ENCODE peak calls at places on chromosome 19, in five cellular contexts. One of them, this sample, is unnamed.

GRCh38 chr19:2478756-2479555 is 3.0 kb downstream of the GADD45B start:
- DNase-seq in HepG2: no peak
- DNase-seq in K562: no peak
- DNase-seq in HCT116: no peak
- DNase-seq in GM12878: no peak
- DNase-seq in this sample: no peak

GRCh38 chr19:36009220-36009619 is 607 bp upstream of the SYNE4 start:
- DNase-seq in GM12878: no peak
- DNase-seq in HepG2: no peak
- DNase-seq in K562: no peak
- DNase-seq in HCT116: no peak
- DNase-seq in this sample: no peak

GRCh38 chr19:46975918-46976782 is 43.5 kb upstream of the NPAS1 start:
- DNase-seq in GM12878: no peak
- DNase-seq in HCT116: peak
- DNase-seq in HepG2: peak
- DNase-seq in K562: no peak
- DNase-seq in this sample: peak

GRCh38 chr19:38266070-38266469 is 1.7 kb downstream of the SPINT2 start:
- DNase-seq in HepG2: no peak
- DNase-seq in GM12878: no peak
- DNase-seq in K562: no peak
- DNase-seq in HCT116: no peak
- DNase-seq in this sample: no peak

GRCh38 chr19:3554254-3555083 is 2.9 kb downstream of the MFSD12 start:
- DNase-seq in HepG2: no peak
- DNase-seq in GM12878: no peak
- DNase-seq in K562: no peak
- DNase-seq in HCT116: no peak
- DNase-seq in this sample: no peak

GRCh38 chr19:10227215-10227971 is 3.7 kb downstream of the S1PR2 start:
- DNase-seq in GM12878: no peak
- DNase-seq in K562: peak
- DNase-seq in HepG2: no peak
- DNase-seq in HCT116: no peak
- DNase-seq in this sample: no peak

GRCh38 chr19:49421039-49421877 is 2.0 kb downstream of the PTH2 start:
- DNase-seq in HepG2: no peak
- DNase-seq in K562: peak
- DNase-seq in GM12878: no peak
- DNase-seq in HCT116: no peak
- DNase-seq in this sample: peak

GRCh38 chr19:54817670-54818536 is 1.6 kb downstream of the KIR3DL1 start:
- DNase-seq in HCT116: no peak
- DNase-seq in HepG2: no peak
- DNase-seq in GM12878: no peak
- DNase-seq in K562: no peak
- DNase-seq in this sample: no peak

GRCh38 chr19:35545001-35545854 is at the start of gene TMEM147:
- DNase-seq in HepG2: peak
- DNase-seq in HCT116: peak
- DNase-seq in K562: peak
- DNase-seq in GM12878: no peak
- DNase-seq in this sample: peak

GRCh38 chr19:6608950-6609349 is 18.0 kb upstream of the CD70 start:
- DNase-seq in K562: no peak
- DNase-seq in HepG2: no peak
- DNase-seq in HCT116: no peak
- DNase-seq in GM12878: no peak
- DNase-seq in this sample: no peak

GRCh38 chr19:14112809-14113385 is 4.7 kb downstream of the PRKACA start:
- DNase-seq in HCT116: no peak
- DNase-seq in GM12878: no peak
- DNase-seq in K562: no peak
- DNase-seq in HepG2: peak
- DNase-seq in this sample: no peak
- TF ChIP-seq SRF in HCT116: no peak
- TF ChIP-seq SRF in GM12878: no peak
- TF ChIP-seq SRF in K562: no peak
- TF ChIP-seq SRF in HepG2: no peak
- TF ChIP-seq SRF in this sample: no peak

GRCh38 chr19:19113040-19113541 is 25.2 kb downstream of the TMEM161A start:
- DNase-seq in HCT116: no peak
- DNase-seq in K562: peak
- DNase-seq in HepG2: peak
- DNase-seq in GM12878: no peak
- DNase-seq in this sample: no peak

GRCh38 chr19:19111967-19112580 is 26.2 kb downstream of the TMEM161A start:
- DNase-seq in K562: no peak
- DNase-seq in HepG2: no peak
- DNase-seq in GM12878: no peak
- DNase-seq in HCT116: no peak
- DNase-seq in this sample: no peak

GRCh38 chr19:19111138-19111835 is 27.0 kb downstream of the TMEM161A start:
- DNase-seq in HCT116: no peak
- DNase-seq in HepG2: no peak
- DNase-seq in K562: no peak
- DNase-seq in GM12878: no peak
- DNase-seq in this sample: no peak

GRCh38 chr19:19109601-19110000 is 28.7 kb downstream of the TMEM161A start:
- DNase-seq in GM12878: no peak
- DNase-seq in HepG2: no peak
- DNase-seq in HCT116: no peak
- DNase-seq in K562: no peak
- DNase-seq in this sample: no peak

DNA sequence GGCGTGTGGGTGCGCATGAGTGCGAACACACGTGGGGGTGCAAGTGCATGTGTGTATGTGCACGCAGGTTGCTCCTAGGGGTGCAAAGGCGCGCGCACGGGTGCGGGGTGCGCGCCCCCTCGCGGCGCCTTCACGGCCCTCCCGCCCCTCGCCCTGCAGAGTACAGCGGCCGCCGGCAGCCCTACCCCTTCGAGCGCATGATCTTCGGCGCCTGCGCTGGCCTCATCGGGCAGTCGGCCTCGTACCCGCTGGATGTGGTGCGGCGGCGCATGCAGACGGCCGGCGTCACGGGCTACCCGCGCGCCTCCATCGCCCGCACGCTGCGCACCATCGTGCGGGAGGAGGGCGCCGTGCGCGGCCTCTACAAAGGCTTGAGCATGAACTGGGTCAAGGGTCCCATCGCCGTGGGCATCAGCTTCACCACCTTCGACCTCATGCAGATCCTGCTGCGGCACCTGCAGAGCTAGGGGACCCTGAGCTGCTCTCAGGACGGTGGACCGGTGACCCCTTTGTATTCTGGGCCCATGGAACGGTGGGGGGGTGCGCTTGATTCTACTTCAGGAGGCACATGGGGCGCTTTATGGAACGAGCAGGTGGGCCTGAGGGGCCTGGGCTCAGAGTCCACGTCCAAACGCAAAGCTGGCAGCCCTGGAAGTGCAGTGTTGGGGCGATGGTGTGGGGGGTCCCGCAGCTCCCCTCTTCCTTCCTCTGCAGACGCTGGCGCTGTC is 27.7 kb downstream of the TMEM161A start:
- DNase-seq in GM12878: no peak
- DNase-seq in K562: no peak
- DNase-seq in HCT116: no peak
- DNase-seq in HepG2: no peak
- DNase-seq in this sample: no peak
- TF ChIP-seq SRF in GM12878: no peak
- TF ChIP-seq SRF in K562: no peak
- TF ChIP-seq SRF in HCT116: no peak
- TF ChIP-seq SRF in HepG2: no peak
- TF ChIP-seq SRF in this sample: no peak

GRCh38 chr19:42488783-42489521 is 39.3 kb downstream of the CEACAM1 start:
- DNase-seq in HepG2: peak
- DNase-seq in GM12878: no peak
- DNase-seq in K562: no peak
- DNase-seq in HCT116: peak
- DNase-seq in this sample: no peak

GRCh38 chr19:42487798-42488178 is 40.5 kb downstream of the CEACAM1 start:
- DNase-seq in K562: no peak
- DNase-seq in HepG2: no peak
- DNase-seq in HCT116: no peak
- DNase-seq in GM12878: no peak
- DNase-seq in this sample: no peak

DNA sequence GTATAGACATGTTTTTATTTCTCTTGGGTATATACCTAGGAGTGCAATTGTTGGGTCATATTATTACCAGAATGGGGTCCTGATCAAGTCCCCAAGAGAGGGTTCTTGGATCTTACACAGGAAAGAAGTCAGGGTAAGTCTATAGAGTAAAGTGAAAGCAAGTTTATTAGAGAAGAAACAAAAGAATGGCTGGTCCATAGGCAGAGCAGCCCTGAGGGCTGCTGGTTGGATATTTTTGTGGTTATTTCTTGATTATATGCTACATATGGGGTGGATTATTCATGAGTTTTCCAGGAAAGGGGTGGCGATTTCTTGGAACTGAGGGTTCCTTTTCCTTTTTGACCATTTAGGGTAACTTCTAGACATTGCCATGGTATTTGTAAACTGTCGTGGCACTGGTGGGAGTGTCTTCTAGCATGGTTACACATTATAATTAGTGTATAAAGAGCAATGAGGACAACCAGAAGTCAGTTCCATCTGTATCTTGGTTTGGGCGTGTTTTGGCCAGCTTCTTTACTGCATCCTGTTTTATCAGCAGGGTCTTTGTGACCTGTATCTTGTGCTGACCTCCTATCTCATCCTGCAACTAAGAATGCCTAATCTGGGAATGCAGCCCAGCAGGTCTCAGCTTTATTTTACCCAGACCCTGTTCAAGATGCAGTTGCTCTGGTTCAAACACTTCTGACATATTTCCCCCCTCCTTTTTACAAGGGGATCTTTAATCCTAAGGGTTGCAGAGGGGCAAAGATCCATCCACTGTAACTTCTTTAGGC is 41.1 kb downstream of the CEACAM1 start:
- DNase-seq in K562: no peak
- DNase-seq in HCT116: no peak
- DNase-seq in HepG2: no peak
- DNase-seq in GM12878: no peak
- DNase-seq in this sample: no peak
- TF ChIP-seq SRF in K562: no peak
- TF ChIP-seq SRF in HCT116: no peak
- TF ChIP-seq SRF in HepG2: no peak
- TF ChIP-seq SRF in GM12878: no peak
- TF ChIP-seq SRF in this sample: no peak

GRCh38 chr19:42214810-42215209 is 2.7 kb downstream of the DEDD2 start:
- DNase-seq in HepG2: no peak
- DNase-seq in K562: no peak
- DNase-seq in HCT116: no peak
- DNase-seq in GM12878: no peak
- DNase-seq in this sample: no peak

GRCh38 chr19:42217522-42218442 is at the start of gene DEDD2:
- DNase-seq in GM12878: peak
- DNase-seq in HCT116: peak
- DNase-seq in HepG2: peak
- DNase-seq in K562: peak
- DNase-seq in this sample: peak

GRCh38 chr19:42219812-42220750 is at the start of gene ZNF526:
- DNase-seq in HCT116: peak
- DNase-seq in HepG2: peak
- DNase-seq in K562: peak
- DNase-seq in GM12878: peak
- DNase-seq in this sample: peak

GRCh38 chr19:42220751-42221097 is 612 bp downstream of the ZNF526 start:
- DNase-seq in K562: no peak
- DNase-seq in GM12878: no peak
- DNase-seq in HepG2: no peak
- DNase-seq in HCT116: no peak
- DNase-seq in this sample: no peak

DNA sequence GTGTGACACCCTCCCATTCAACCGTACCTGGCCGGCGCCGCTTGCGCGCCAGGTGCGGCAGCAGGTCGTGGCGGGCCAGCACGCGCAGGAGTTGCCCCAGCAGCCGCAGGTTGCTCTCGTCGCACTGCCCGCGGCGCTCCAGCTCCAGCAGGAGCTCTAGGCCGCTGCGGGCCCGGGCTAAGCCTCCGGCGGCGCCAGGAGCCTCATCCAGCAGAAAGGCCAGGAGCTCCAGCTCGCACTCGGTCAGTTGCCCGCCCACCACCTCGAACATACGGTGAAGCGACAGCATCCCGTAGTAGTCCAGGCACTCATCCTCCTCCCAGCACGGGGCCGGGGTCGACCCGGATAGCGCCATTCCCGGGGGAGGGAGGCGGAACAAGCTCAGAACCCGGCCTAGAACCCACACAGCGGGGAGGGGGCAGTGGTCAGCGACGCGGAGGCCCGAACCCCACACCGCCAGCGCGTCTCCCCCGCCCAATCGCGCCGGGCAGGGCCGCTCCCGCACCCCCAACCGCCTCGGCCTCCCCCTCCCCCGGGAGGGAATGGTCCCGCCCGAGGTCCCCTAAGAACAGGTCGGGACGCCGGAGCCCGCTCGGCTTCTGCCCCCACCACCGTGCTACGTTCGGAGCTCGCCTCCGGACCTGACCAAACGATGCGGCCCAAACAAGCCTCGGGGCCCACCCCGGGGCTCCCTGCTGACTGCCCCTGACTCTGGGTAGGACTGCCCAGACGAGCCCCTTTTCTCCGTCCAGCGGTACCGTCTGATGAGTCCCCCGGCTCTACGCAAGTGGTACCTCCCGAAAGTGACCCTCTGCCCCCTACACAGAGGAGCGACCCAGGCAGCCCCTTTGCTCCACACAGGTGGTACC is 590 bp downstream of the DEDD2 start:
- DNase-seq in HepG2: peak
- DNase-seq in HCT116: no peak
- DNase-seq in K562: peak
- DNase-seq in GM12878: no peak
- DNase-seq in this sample: peak
- TF ChIP-seq SRF in HepG2: no peak
- TF ChIP-seq SRF in HCT116: no peak
- TF ChIP-seq SRF in K562: no peak
- TF ChIP-seq SRF in GM12878: no peak
- TF ChIP-seq SRF in this sample: no peak

GRCh38 chr19:18292810-18293641 is 11.6 kb upstream of the JUND start:
- DNase-seq in HepG2: peak
- DNase-seq in K562: peak
- DNase-seq in GM12878: no peak
- DNase-seq in HCT116: peak
- DNase-seq in this sample: peak
- TF ChIP-seq SRF in HepG2: no peak
- TF ChIP-seq SRF in K562: no peak
- TF ChIP-seq SRF in GM12878: no peak
- TF ChIP-seq SRF in HCT116: no peak
- TF ChIP-seq SRF in this sample: no peak

DNA sequence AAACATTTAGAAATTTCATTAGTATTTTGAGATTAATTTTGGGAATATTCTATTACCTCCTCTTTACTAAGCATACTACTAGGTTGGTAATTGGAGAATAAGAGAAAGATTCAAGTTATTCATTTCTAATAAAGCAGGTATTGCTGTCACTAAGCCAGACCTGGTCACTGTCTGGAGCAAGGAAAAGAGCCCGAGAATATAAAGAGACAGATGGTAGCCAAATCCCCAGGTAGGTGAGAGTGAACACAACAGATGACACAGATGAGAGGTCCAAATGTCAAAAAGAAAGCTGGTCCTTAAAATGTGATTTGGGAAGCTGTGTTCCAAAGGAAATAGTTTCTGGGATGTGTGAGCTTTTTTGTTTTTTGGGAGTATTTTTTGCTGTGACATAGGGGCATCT is 128.6 kb downstream of the ZNF100 start:
- DNase-seq in GM12878: no peak
- DNase-seq in HepG2: no peak
- DNase-seq in K562: no peak
- DNase-seq in HCT116: no peak
- DNase-seq in this sample: no peak
- TF ChIP-seq SRF in GM12878: no peak
- TF ChIP-seq SRF in HepG2: no peak
- TF ChIP-seq SRF in K562: no peak
- TF ChIP-seq SRF in HCT116: no peak
- TF ChIP-seq SRF in this sample: no peak

This sample was measured in H1.